ENCODE peak calls at places on chromosome 15, in six cellular contexts. L is adrenal gland, Y is Panc1, C is GM12865, G is psoas muscle, P is HL-60. H is an unnamed sample.
A peak's percentile ranks its signal among the peaks of the same experiment; 100 is the strongest.

GRCh38 chr15:48550822-48551525 is 94.5 kb downstream of the FBN1 start:
- DNase-seq in Y (no peak), C (no peak), P (no peak), L (no peak), G (no peak), H (no peak)

GRCh38 chr15:68385671-68386586 is 46.0 kb downstream of the ITGA11 start:
- DNase-seq in C (no peak), Y (no peak), L (no peak), P (no peak), G (no peak), H (no peak)

GRCh38 chr15:57406040-57406772 is 29.9 kb downstream of the CGNL1 start:
- DNase-seq in C (no peak), L (no peak), Y (no peak), G (no peak), P (no peak), H (no peak)

GRCh38 chr15:93982226-93982641 is 249.1 kb upstream of the MCTP2 start:
- DNase-seq in P (no peak), Y (no peak), G (peak; percentile 33), C (no peak), L (no peak), H (no peak)

GRCh38 chr15:78390242-78390641 is 47.8 kb upstream of the IREB2 start:
- DNase-seq in G (no peak), C (no peak), Y (no peak), L (no peak), P (no peak), H (no peak)

GRCh38 chr15:50051811-50052419 is 67.1 kb downstream of the ATP8B4 start:
- DNase-seq in G (peak; percentile 16), C (peak; percentile 43), P (peak; percentile 52), L (peak; percentile 48), Y (peak; percentile 79), H (no peak)

GRCh38 chr15:61099030-61099800 is 129.9 kb downstream of the RORA start:
- DNase-seq in Y (no peak), G (no peak), C (no peak), P (no peak), L (no peak), H (no peak)

GRCh38 chr15:69574506-69574905 is 121.9 kb downstream of the RPLP1 start:
- DNase-seq in Y (no peak), L (no peak), C (no peak), P (no peak), G (no peak), H (no peak)

GRCh38 chr15:77541421-77542181 is 91.1 kb downstream of the LINGO1 start:
- DNase-seq in P (no peak), C (no peak), G (no peak), L (no peak), Y (no peak), H (no peak)

GRCh38 chr15:56844892-56845291 is 73.6 kb upstream of the TCF12 start:
- DNase-seq in Y (no peak), G (no peak), C (no peak), P (no peak), L (no peak), H (no peak)

GRCh38 chr15:99692825-99693224 is 40.4 kb downstream of the LYSMD4 start:
- DNase-seq in P (no peak), C (peak; percentile 35), L (no peak), Y (no peak), G (no peak), H (no peak)

GRCh38 chr15:57345584-57345983 is 30.7 kb upstream of the CGNL1 start:
- DNase-seq in P (no peak), C (no peak), Y (no peak), G (no peak), L (no peak), H (no peak)

GRCh38 chr15:50880651-50881114 is 27.8 kb upstream of the AP4E1 start:
- DNase-seq in C (peak; percentile 86), P (no peak), G (no peak), L (no peak), Y (peak; percentile 33), H (peak; percentile 56)

GRCh38 chr15:40054746-40055575 is 16.0 kb upstream of the SRP14 start:
- DNase-seq in L (peak; percentile 12), G (no peak), Y (no peak), C (peak; percentile 87), P (no peak), H (peak; percentile 71)

GRCh38 chr15:71411538-71412482 is 296.5 kb downstream of the THSD4 start:
- DNase-seq in C (no peak), G (no peak), L (no peak), Y (no peak), P (no peak), H (no peak)

GRCh38 chr15:96878129-96878528 is 547.6 kb downstream of the NR2F2 start:
- DNase-seq in G (no peak), C (no peak), Y (no peak), P (no peak), L (no peak), H (no peak)

GRCh38 chr15:90362936-90363212 is 10.8 kb downstream of the ZNF774 start:
- DNase-seq in P (no peak), C (no peak), Y (no peak), L (peak; percentile 80), G (no peak), H (no peak)

GRCh38 chr15:89165677-89166076 is 55.7 kb downstream of the RLBP1 start:
- DNase-seq in Y (no peak), G (no peak), P (no peak), C (no peak), L (no peak), H (no peak)

GRCh38 chr15:92130906-92131305 is 262.8 kb upstream of the ST8SIA2 start:
- DNase-seq in P (no peak), L (no peak), C (no peak), Y (no peak), G (no peak), H (no peak)

GRCh38 chr15:43150171-43150929 is 17.0 kb downstream of the TMEM62 start:
- DNase-seq in Y (no peak), L (no peak), G (no peak), C (no peak), P (no peak), H (no peak)

GRCh38 chr15:47987908-47988532 is 132.8 kb upstream of the SLC24A5 start:
- DNase-seq in Y (peak; percentile 8), P (peak; percentile 15), C (peak; percentile 75), L (no peak), G (no peak), H (peak; percentile 42)

GRCh38 chr15:63188937-63189871 is at the start of gene RAB8B:
- DNase-seq in G (peak; percentile 100), C (peak; percentile 97), Y (peak; percentile 62), P (peak; percentile 81), L (peak; percentile 98), H (peak; percentile 90)
- TF ChIP-seq CTCF in G (no peak), C (no peak), Y (no peak), P (no peak), L (no peak), H (no peak)

DNA sequence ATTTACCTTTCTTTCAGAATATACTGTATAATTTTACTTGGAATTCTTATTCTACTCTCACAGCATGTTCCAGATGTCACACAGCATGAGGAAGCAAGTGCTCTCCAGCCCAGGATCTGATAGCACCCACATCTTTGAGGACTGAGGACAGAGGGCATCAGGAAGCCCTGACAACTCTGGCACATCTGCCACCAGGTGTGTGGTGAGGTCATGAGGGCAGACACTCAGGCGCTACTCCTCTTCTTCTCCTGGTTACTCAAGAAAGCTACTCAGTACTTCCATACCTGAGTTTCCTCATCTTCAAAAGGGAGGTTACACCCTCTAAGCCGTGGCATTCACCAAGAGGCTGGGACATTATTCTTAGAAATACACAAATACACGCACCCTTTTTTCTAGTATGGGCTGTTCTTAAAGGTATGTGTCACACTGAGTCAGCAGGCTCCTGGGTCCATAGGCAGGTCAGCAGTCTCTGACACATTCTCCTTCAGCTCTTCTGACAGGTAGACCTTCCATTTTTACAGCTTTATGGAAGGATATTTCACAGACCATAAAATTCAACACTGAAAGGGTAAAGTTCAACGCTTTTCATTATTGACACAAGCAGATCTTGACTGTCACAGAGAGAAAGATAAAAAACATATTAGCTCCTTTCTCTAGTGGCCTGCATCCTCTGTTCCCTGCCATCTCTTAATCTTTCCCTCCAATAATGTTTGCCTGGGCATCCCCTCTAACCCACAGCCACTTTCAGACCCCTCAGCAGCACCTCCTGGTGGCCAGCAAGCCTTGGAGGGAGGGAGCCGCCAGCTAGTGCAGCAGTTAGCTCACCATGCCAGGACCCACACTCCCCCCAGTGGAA is 103.2 kb upstream of the TJP1 start:
- DNase-seq in P (no peak), C (peak; percentile 50), Y (no peak), G (peak; percentile 47), L (peak; percentile 68), H (no peak)
- TF ChIP-seq CTCF in P (no peak), C (peak; percentile 52), Y (peak; percentile 92), G (peak; percentile 58), L (peak; percentile 84), H (peak; percentile 20)

GRCh38 chr15:81357178-81357686 is 16.8 kb downstream of the TMC3 start:
- DNase-seq in P (no peak), L (no peak), G (no peak), C (peak; percentile 13), Y (no peak), H (no peak)
- TF ChIP-seq CTCF in P (no peak), L (no peak), G (no peak), C (peak; percentile 27), Y (no peak), H (no peak)

GRCh38 chr15:36356978-36357582 is 222.3 kb upstream of the CDIN1 start:
- DNase-seq in Y (no peak), G (no peak), P (no peak), L (no peak), C (no peak), H (no peak)

GRCh38 chr15:36361351-36361870 is 218.0 kb upstream of the CDIN1 start:
- DNase-seq in L (no peak), Y (no peak), G (no peak), P (no peak), C (no peak), H (no peak)

GRCh38 chr15:36359286-36359685 is 220.1 kb upstream of the CDIN1 start:
- DNase-seq in L (no peak), P (no peak), Y (no peak), G (no peak), C (no peak), H (no peak)

GRCh38 chr15:36356511-36356910 is 222.9 kb upstream of the CDIN1 start:
- DNase-seq in G (no peak), C (no peak), L (no peak), P (no peak), Y (no peak), H (no peak)

GRCh38 chr15:36358094-36358961 is 221.1 kb upstream of the CDIN1 start:
- DNase-seq in C (no peak), Y (no peak), G (no peak), P (no peak), L (no peak), H (no peak)
- TF ChIP-seq CTCF in C (no peak), Y (no peak), G (no peak), P (no peak), L (no peak), H (no peak)

DNA sequence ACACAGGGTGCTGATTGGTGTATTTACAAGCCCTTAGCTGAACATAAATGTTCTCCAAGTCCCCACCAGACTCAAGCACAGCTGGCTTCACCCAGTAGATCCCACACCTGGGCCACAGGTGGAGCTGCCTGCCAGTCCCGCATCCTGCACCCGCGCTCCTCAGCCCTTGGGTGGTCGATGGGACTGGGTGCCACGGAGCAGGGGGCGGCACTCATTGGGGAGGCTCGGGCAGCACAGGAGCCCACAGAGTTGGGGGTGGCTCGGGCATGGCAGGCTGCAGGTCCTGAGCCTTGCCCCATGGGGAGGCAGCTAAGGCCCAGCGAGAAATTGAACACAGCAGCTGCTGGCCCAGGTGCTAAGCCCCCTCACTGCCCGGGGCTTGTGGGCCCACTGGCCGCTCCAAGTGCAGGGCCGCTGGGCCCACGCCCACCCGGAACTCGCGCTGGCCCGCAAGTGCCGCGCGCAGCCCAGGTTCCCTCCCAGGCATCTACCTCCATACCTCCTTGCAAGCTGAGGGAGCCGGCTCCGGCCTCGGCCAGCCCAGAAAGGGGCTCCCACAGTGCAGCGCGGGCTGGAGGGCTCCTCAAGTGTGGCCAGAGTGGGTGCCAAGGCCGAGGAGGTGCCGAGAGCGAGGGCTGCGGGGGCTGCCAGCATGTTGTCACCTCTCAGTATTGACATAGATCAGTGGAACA is 442.7 kb downstream of the OCA2 start:
- DNase-seq in P (no peak), L (no peak), G (no peak), Y (no peak), C (no peak), H (no peak)
- TF ChIP-seq CTCF in P (no peak), L (no peak), G (no peak), Y (no peak), C (no peak), H (no peak)